ENCODE peak calls at places on chromosomes 1 and 21, in eight cellular contexts. D, H, I, S, A, G, P and C are unnamed samples.

GRCh38 chr1:101588677-101589076 is 351.9 kb downstream of the S1PR1 start:
- DNase-seq in D (no peak), H (no peak), I (no peak), S (no peak), A (no peak), G (no peak), P (peak), C (no peak)

GRCh38 chr1:40373323-40374283 is at the start of gene SMAP2:
- DNase-seq in D (peak), H (peak), I (peak), S (peak), A (peak), G (peak), P (peak), C (peak)

GRCh38 chr1:71228727-71229371 is 148.0 kb upstream of the ZRANB2 start:
- DNase-seq in D (no peak), H (no peak), I (no peak), S (no peak), A (no peak), G (peak), P (no peak), C (no peak)

GRCh38 chr1:44777969-44778635 is 2.8 kb downstream of the RPS8 start:
- DNase-seq in D (no peak), H (no peak), I (no peak), S (no peak), A (no peak), G (no peak), P (no peak), C (no peak)

GRCh38 chr1:70866522-70867256 is 180.9 kb downstream of the PTGER3 start:
- DNase-seq in D (no peak), H (no peak), I (no peak), S (no peak), A (no peak), G (no peak), P (no peak), C (peak)

GRCh38 chr1:86704972-86705632 is 726 bp downstream of the SH3GLB1 start:
- DNase-seq in D (peak), H (no peak), I (peak), S (peak), A (peak), G (peak), P (peak), C (peak)

GRCh38 chr1:228770779-228771223 is 35.5 kb downstream of the RHOU start:
- DNase-seq in D (no peak), H (no peak), I (no peak), S (peak), A (no peak), G (no peak), P (no peak), C (no peak)

GRCh38 chr1:72516826-72517225 is 234.5 kb upstream of the NEGR1 start:
- DNase-seq in D (no peak), H (no peak), I (no peak), S (no peak), A (no peak), G (no peak), P (no peak), C (no peak)

GRCh38 chr1:119546641-119547040 is 39.6 kb downstream of the HSD3B1 start:
- DNase-seq in D (no peak), H (no peak), I (no peak), S (no peak), A (no peak), G (no peak), P (no peak), C (peak)

GRCh38 chr1:94859157-94859556 is 39.0 kb downstream of the SLC44A3 start:
- DNase-seq in D (peak), H (no peak), I (no peak), S (no peak), A (no peak), G (no peak), P (no peak), C (no peak)

GRCh38 chr1:204806943-204807624 is 63.6 kb upstream of the NFASC start:
- DNase-seq in D (peak), H (peak), I (peak), S (peak), A (peak), G (peak), P (peak), C (peak)

GRCh38 chr1:78432016-78432415 is 58.8 kb upstream of the PTGFR start:
- DNase-seq in D (no peak), H (no peak), I (no peak), S (no peak), A (no peak), G (no peak), P (no peak), C (no peak)

GRCh38 chr21:34992736-34993135 is 56.4 kb downstream of the RUNX1 start:
- DNase-seq in D (no peak), H (no peak), I (peak), S (no peak), A (no peak), G (no peak), P (peak), C (no peak)

GRCh38 chr1:223141021-223141420 is 2.0 kb downstream of the TLR5 start:
- DNase-seq in D (no peak), H (no peak), I (peak), S (peak), A (no peak), G (no peak), P (no peak), C (no peak)

GRCh38 chr21:42586406-42586805 is 67.0 kb upstream of the PDE9A start:
- DNase-seq in D (no peak), H (no peak), I (no peak), S (no peak), A (no peak), G (no peak), P (no peak), C (no peak)

GRCh38 chr1:181127898-181128453 is 39.5 kb downstream of the IER5 start:
- DNase-seq in D (no peak), H (no peak), I (peak), S (no peak), A (no peak), G (no peak), P (no peak), C (no peak)

GRCh38 chr1:10724948-10725852 is 71.2 kb downstream of the CASZ1 start:
- DNase-seq in D (peak), H (no peak), I (peak), S (no peak), A (no peak), G (no peak), P (peak), C (no peak)

DNA sequence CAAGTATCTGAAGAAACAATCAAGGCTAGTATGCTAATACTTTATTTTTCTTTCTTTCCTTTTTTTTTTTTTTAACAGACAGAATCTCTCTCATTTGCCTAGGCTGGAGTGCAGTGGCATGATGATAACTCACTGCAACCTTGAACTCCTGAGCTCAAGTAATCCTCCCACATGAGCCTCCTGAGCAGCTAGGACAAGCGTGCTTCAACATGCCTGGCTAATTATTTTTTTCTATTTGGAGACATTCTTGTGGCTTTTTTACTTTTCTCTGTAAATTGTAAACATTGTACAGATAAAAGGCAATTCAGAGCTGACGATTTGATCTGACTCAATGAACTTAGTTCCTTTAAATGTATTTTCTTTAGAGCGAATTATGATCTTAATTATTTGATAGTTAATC is 41.4 kb downstream of the CCDC18 start:
- DNase-seq in D (no peak), H (no peak), I (peak), S (no peak), A (no peak), G (no peak), P (peak), C (peak)
- H3K9ac ChIP-seq in D (no peak), H (no peak), I (no peak), S (no peak), A (no peak), G (no peak), P (no peak), C (no peak)

GRCh38 chr1:163467291-163467690 is 145.5 kb downstream of the NUF2 start:
- DNase-seq in D (no peak), H (no peak), I (no peak), S (no peak), A (no peak), G (no peak), P (no peak), C (no peak)

GRCh38 chr1:163471766-163472165 is 150.0 kb downstream of the NUF2 start:
- DNase-seq in D (no peak), H (no peak), I (no peak), S (no peak), A (no peak), G (no peak), P (no peak), C (no peak)

DNA sequence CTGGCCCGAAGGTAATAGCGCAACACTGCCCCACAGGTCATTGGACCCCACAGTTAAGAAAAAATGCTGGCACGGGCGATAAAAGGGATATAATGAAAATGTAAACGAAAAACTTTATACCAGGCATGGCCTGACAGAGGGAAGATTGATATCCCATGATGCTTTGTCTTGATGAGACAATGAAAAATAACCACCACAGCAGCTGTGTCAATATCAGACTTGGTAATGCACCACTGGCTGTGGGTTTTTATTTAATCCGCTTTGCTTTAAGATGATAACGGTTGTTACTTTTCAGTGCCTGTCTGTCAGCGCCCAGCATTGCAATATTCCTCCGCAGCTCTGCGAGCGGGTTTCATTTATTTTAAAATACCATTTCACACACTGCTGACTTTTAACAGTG is 150.5 kb downstream of the NUF2 start:
- DNase-seq in D (no peak), H (no peak), I (no peak), S (peak), A (no peak), G (no peak), P (peak), C (no peak)
- H3K9ac ChIP-seq in D (no peak), H (no peak), I (no peak), S (no peak), A (no peak), G (no peak), P (no peak), C (no peak)

GRCh38 chr1:1787206-1787605 is 8.9 kb upstream of the NADK start:
- DNase-seq in D (no peak), H (no peak), I (no peak), S (no peak), A (no peak), G (no peak), P (no peak), C (no peak)
- H3K9ac ChIP-seq in D (no peak), H (no peak), I (no peak), S (no peak), A (no peak), G (no peak), P (no peak), C (no peak)

DNA sequence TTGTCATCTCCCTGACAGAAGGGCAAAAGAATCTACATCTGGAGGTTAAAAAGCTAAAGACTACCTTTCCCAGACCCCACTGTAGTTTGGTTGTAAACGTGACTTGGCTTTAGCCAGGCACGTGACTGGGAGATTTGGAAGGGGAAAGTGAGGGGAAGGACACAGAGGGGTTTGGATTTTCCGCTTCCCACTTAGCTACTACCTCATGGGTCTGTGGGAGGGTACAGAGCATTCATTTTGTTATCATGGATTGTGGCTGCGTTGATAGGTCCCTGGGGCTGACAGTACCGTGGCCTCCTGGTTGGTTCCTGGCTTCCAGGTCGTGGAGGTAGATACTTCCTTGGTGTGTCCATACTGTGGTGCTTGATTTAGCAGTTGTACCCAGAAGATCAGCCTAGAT is 2.6 kb downstream of the CHD1L start:
- DNase-seq in D (no peak), H (no peak), I (no peak), S (no peak), A (no peak), G (no peak), P (no peak), C (no peak)
- H3K9ac ChIP-seq in D (no peak), H (no peak), I (no peak), S (no peak), A (no peak), G (no peak), P (no peak), C (no peak)